ENCODE peak calls at places on chromosomes 7 and 10, in six cellular contexts. L is T-cell; C is psoas muscle; B is GDM1; R is activated CD4-positive, alpha-beta T cell treated with anti-CD3 and anti-CD28 coated beads for 24 hours; X is activated naive CD4-positive, alpha-beta T cell. A is an unnamed sample.

GRCh38 chr7:104207348-104207730 is 474 bp downstream of the ORC5 start:
- DNase-seq in X (no peak), B (no peak), L (peak; percentile 3), R (no peak), C (no peak), A (no peak)

GRCh38 chr7:82263880-82264751 is 179.5 kb downstream of the CACNA2D1 start:
- DNase-seq in B (no peak), L (no peak), X (no peak), R (no peak), C (no peak), A (peak; percentile 79)

GRCh38 chr10:52387744-52388143 is 73.7 kb downstream of the DKK1 start:
- DNase-seq in C (no peak), L (no peak), R (no peak), X (no peak), B (no peak), A (no peak)

GRCh38 chr7:157853076-157853788 is 516.4 kb downstream of the DNAJB6 start:
- DNase-seq in C (no peak), L (no peak), X (no peak), R (no peak), B (no peak), A (no peak)

GRCh38 chr10:88949912-88950664 is 2.5 kb downstream of the ACTA2 start:
- DNase-seq in L (no peak), B (no peak), C (no peak), X (no peak), R (no peak), A (no peak)

GRCh38 chr10:103847909-103848468 is 7.4 kb downstream of the SH3PXD2A start:
- DNase-seq in L (no peak), B (peak; percentile 11), X (no peak), R (no peak), C (no peak), A (no peak)

GRCh38 chr10:90787906-90788491 is 69.8 kb downstream of the HTR7 start:
- DNase-seq in C (no peak), X (no peak), B (peak; percentile 13), R (peak; percentile 10), L (no peak), A (peak; percentile 3)

GRCh38 chr10:485776-486572 is 203.5 kb downstream of the DIP2C start:
- DNase-seq in X (no peak), L (no peak), R (no peak), C (no peak), B (no peak), A (peak; percentile 29)

GRCh38 chr10:17335065-17335464 is 107.0 kb downstream of the VIM start:
- DNase-seq in L (no peak), B (no peak), X (no peak), C (no peak), R (no peak), A (no peak)

A was measured in COR-L47.